ENCODE peak calls at places on chromosome 20, in four cellular contexts. X, N, W and D are unnamed samples.

GRCh38 chr20:63705232-63706026 is 2.3 kb downstream of the ARFRP1 start:
- DNase-seq in X (no peak), W (no peak), N (no peak), D (no peak)

GRCh38 chr20:13857304-13857703 is 72.5 kb downstream of the NDUFAF5 start:
- DNase-seq in W (no peak), X (no peak), N (peak; percentile 79), D (no peak)

GRCh38 chr20:58378704-58379103 is 10.3 kb upstream of the VAPB start:
- DNase-seq in X (no peak), N (no peak), W (no peak), D (no peak)

GRCh38 chr20:61884571-61885389 is 180.9 kb downstream of the TAF4 start:
- DNase-seq in N (no peak), X (no peak), W (no peak), D (no peak)

GRCh38 chr20:24867556-24867955 is 81.5 kb upstream of the CST7 start:
- DNase-seq in N (no peak), W (no peak), X (no peak), D (no peak)

GRCh38 chr20:58545565-58546195 is 30.5 kb upstream of the APCDD1L start:
- DNase-seq in X (no peak), W (peak; percentile 82), N (no peak), D (no peak)

GRCh38 chr20:34891166-34892062 is 15.0 kb downstream of the ACSS2 start:
- DNase-seq in N (no peak), W (peak; percentile 73), X (peak; percentile 9), D (no peak)

GRCh38 chr20:15362849-15363248 is 1025.4 kb upstream of the FLRT3 start:
- DNase-seq in X (no peak), W (no peak), N (no peak), D (no peak)

GRCh38 chr20:9985773-9986172 is 49.0 kb upstream of the ANKEF1 start:
- DNase-seq in W (no peak), X (no peak), N (no peak), D (no peak)

GRCh38 chr20:51425347-51426106 is 117.0 kb downstream of the NFATC2 start:
- DNase-seq in W (no peak), N (no peak), X (no peak), D (no peak)

GRCh38 chr20:45020236-45020886 is 54.0 kb downstream of the STK4 start:
- DNase-seq in X (no peak), N (no peak), W (no peak), D (no peak)

GRCh38 chr20:39605908-39606307 is 643.8 kb downstream of the DHX35 start:
- DNase-seq in N (no peak), W (no peak), X (no peak), D (no peak)

GRCh38 chr20:57312138-57312537 is 17.5 kb upstream of the SPO11 start:
- DNase-seq in W (no peak), X (no peak), N (no peak), D (no peak)

GRCh38 chr20:61908057-61909026 is 157.3 kb downstream of the TAF4 start:
- DNase-seq in W (no peak), X (no peak), N (no peak), D (no peak)

GRCh38 chr20:51386586-51386985 is 155.9 kb downstream of the NFATC2 start:
- DNase-seq in N (no peak), W (no peak), X (no peak), D (no peak)

GRCh38 chr20:64114356-64114971 is 7.1 kb upstream of the NPBWR2 start:
- DNase-seq in W (no peak), X (no peak), N (no peak), D (no peak)

GRCh38 chr20:63483834-63484233 is 11.4 kb upstream of the KCNQ2 start:
- DNase-seq in X (no peak), N (no peak), W (no peak), D (no peak)

GRCh38 chr20:52033313-52033712 is 158.3 kb downstream of the ZFP64 start:
- DNase-seq in N (no peak), W (peak; percentile 12), X (no peak), D (no peak)

GRCh38 chr20:10236540-10237533 is 18.2 kb downstream of the SNAP25 start:
- DNase-seq in X (no peak), N (no peak), W (no peak), D (no peak)

GRCh38 chr20:11986954-11987353 is 69.3 kb downstream of the BTBD3 start:
- DNase-seq in X (no peak), N (no peak), W (no peak), D (no peak)

GRCh38 chr20:50848846-50849673 is 54.2 kb downstream of the BCAS4 start:
- DNase-seq in W (no peak), N (no peak), X (peak; percentile 83), D (no peak)

GRCh38 chr20:8523684-8524083 is 391.6 kb downstream of the PLCB1 start:
- DNase-seq in W (no peak), X (no peak), N (no peak), D (no peak)

GRCh38 chr20:57786304-57786942 is 76.6 kb upstream of the PMEPA1 start:
- DNase-seq in X (peak; percentile 5), N (no peak), W (no peak), D (no peak)

GRCh38 chr20:63313349-63314014 is 20.5 kb downstream of the COL20A1 start:
- DNase-seq in W (no peak), N (peak; percentile 8), X (no peak), D (no peak)

GRCh38 chr20:34547844-34548613 is 10.5 kb upstream of the MAP1LC3A start:
- DNase-seq in N (no peak), X (no peak), W (no peak), D (no peak)

GRCh38 chr20:4471221-4471620 is 250.5 kb upstream of the PRND start:
- DNase-seq in N (no peak), W (peak; percentile 55), X (no peak), D (no peak)

GRCh38 chr20:51493346-51493791 is 49.1 kb downstream of the NFATC2 start:
- DNase-seq in X (no peak), W (no peak), N (no peak), D (no peak)

GRCh38 chr20:63312690-63313348 is 19.8 kb downstream of the COL20A1 start:
- DNase-seq in W (no peak), N (peak; percentile 11), X (no peak), D (no peak)

GRCh38 chr20:35111141-35111888 is 18.7 kb upstream of the TRPC4AP start:
- DNase-seq in X (no peak), W (peak; percentile 93), N (no peak), D (no peak)

GRCh38 chr20:18780731-18781130 is 32.9 kb upstream of the SCP2D1 start:
- DNase-seq in W (no peak), X (no peak), N (no peak), D (no peak)

GRCh38 chr20:18781509-18781908 is 32.1 kb upstream of the SCP2D1 start:
- DNase-seq in X (no peak), N (no peak), W (no peak), D (no peak)

GRCh38 chr20:18774207-18774606 is 39.4 kb upstream of the SCP2D1 start:
- DNase-seq in N (no peak), X (no peak), W (no peak), D (no peak)

GRCh38 chr20:18783385-18783959 is 30.1 kb upstream of the SCP2D1 start:
- DNase-seq in N (no peak), W (no peak), X (no peak), D (no peak)

GRCh38 chr20:18778993-18779392 is 34.6 kb upstream of the SCP2D1 start:
- DNase-seq in N (no peak), W (no peak), X (no peak), D (no peak)
- H3K4me3 ChIP-seq in N (no peak overlapping the region), W (no peak overlapping the region), X (no peak overlapping the region), D (no peak overlapping the region)

DNA sequence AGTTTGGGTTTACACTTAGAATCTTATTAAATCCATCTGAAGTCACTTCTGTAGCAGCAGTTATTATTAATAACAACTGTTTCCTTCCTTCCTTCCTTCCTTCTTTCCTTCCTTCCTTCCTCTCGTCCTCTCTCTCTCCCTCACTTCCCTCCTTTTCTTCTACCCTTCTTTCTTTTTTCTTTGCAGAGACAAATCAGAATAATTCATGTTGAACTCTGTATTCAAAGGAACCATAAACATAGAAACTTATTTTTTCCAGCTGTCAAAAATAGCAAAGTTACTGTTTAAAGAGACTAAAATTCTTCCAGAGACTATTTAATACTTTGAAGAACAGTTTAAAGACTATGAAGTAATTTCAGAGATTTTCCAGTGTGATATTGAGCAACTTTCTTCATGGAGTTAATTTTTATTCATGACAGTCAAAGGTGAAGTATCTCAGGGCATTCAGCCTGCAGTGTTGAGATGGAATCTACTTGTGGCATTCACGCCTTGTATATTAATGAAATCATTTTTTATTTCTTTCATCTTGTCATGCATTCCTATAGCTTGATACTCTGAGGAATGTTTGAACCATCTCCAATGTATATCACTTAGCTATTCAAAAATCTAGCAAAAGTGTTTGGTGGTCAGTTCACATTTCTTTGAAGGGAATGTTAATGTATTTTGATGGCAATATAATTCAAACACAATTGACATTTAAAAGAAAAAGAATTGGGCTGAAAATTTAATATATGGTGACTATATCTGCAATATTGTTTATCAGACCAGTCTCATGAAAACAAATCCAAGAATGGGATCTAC is 109.6 kb downstream of the BCAS1 start:
- DNase-seq in N (no peak), X (no peak), W (peak; percentile 64), D (no peak)
- H3K4me3 ChIP-seq in N (no peak overlapping the region), X (no peak overlapping the region), W (no peak overlapping the region), D (no peak overlapping the region)

GRCh38 chr20:41330343-41330720 is 10.3 kb upstream of the LPIN3 start:
- DNase-seq in W (peak; percentile 81), N (no peak), X (no peak), D (no peak)

GRCh38 chr20:41327178-41327577 is 9.6 kb upstream of the ZHX3 start:
- DNase-seq in W (no peak), X (no peak), N (no peak), D (no peak)

GRCh38 chr20:41330941-41331340 is 9.7 kb upstream of the LPIN3 start:
- DNase-seq in N (no peak), W (no peak), X (no peak), D (no peak)

GRCh38 chr20:41331731-41332130 is 8.9 kb upstream of the LPIN3 start:
- DNase-seq in X (no peak), N (no peak), W (no peak), D (no peak)

GRCh38 chr20:41329435-41330342 is 10.9 kb upstream of the LPIN3 start:
- DNase-seq in N (peak; percentile 87), X (peak; percentile 60), W (peak; percentile 99), D (peak; percentile 97)
- H3K4me3 ChIP-seq in N (peak overlapping the region; percentile 16), X (no peak overlapping the region), W (no peak overlapping the region), D (no peak overlapping the region)

DNA sequence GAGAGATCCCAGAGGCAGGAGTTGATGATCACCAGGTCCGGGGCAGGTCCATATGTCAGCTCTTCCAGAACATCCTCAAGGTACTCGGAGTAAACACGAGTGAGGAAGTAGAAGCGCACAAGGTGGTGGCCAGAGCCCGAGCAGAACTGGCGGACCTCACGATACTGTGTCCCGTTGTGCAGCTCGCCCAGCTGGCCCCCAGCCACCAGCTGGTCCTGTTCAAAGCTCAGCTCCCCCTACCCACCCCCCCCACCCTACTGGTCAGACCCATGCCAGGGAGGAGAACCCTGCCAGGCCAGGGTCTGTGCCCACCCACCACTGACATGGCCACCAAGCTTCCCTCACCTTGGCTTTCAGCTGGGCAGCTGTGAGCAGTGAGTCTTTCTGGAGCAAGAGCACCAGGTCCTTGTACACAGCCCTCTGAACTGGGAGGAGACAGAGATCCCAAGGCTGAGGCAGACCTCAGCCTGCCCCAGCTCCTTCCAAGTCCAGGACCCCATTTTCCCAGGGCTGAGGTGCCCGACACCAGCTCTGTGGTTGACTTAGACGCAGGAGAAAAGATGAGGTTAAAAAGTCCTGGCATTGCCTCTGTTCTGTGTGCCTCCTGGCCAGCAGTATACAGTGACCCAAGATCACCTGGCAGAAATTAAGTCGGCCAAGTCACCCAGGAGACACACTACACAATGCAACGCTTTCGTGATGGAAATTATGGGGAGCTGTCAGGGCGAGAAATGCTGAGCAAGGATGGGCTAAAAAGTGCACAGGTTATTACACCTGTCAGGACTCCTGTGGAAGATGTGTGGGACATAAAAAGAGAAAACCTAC is 1.4 kb downstream of the PCED1A start:
- DNase-seq in X (no peak), W (no peak), N (no peak), D (no peak)
- H3K4me3 ChIP-seq in X (no peak overlapping the region), W (no peak overlapping the region), N (peak overlapping the region; percentile 88), D (no peak overlapping the region)